ENCODE peak calls at places on chromosomes 2 and 18, in ten cellular contexts. M is ovary, V is NB4, U is tibial nerve, A is Peyer's patch, F is uterus, O is H54, C is body of pancreas, P is K562, Q is IMR-90. E is an unnamed sample.

GRCh38 chr2:50492452-50492851 is 539.5 kb downstream of the NRXN1 start:
- DNase-seq in A (no peak), Q (peak; percentile 65), C (peak; percentile 49), O (peak; percentile 12), M (no peak), P (peak; percentile 58), V (peak; percentile 76), F (no peak), U (no peak), E (peak; percentile 6)

GRCh38 chr2:103788875-103789715 is 1027.3 kb downstream of the TMEM182 start:
- DNase-seq in A (no peak), P (no peak), Q (no peak), U (no peak), M (no peak), C (peak; percentile 59), F (no peak), O (peak; percentile 1), V (no peak), E (no peak)

GRCh38 chr2:195117036-195117435 is 540.0 kb upstream of the SLC39A10 start:
- DNase-seq in O (no peak), Q (no peak), V (no peak), P (no peak), U (no peak), C (no peak), M (no peak), F (no peak), A (no peak), E (no peak)

GRCh38 chr2:30367232-30368070 is 79.6 kb upstream of the LCLAT1 start:
- DNase-seq in Q (peak; percentile 86), V (no peak), U (no peak), C (no peak), M (no peak), O (no peak), F (no peak), A (no peak), P (no peak), E (no peak)

GRCh38 chr2:138846216-138846821 is 66.1 kb upstream of the NXPH2 start:
- DNase-seq in U (no peak), F (no peak), V (peak; percentile 54), C (no peak), O (peak; percentile 21), Q (peak; percentile 7), P (peak; percentile 31), M (no peak), A (no peak), E (peak; percentile 5)

GRCh38 chr18:65735166-65735565 is 15.6 kb upstream of the CDH7 start:
- DNase-seq in F (no peak), U (no peak), M (no peak), A (no peak), C (no peak), O (no peak), P (no peak), V (no peak), Q (no peak), E (no peak)

GRCh38 chr2:200297100-200297499 is 9.4 kb upstream of the SPATS2L start:
- DNase-seq in F (no peak), U (no peak), V (no peak), Q (no peak), M (no peak), C (no peak), P (no peak), O (no peak), A (no peak), E (no peak)

GRCh38 chr2:95728878-95729511 is 137.2 kb downstream of the TRIM43 start:
- DNase-seq in U (peak; percentile 19), V (peak; percentile 72), M (peak; percentile 71), A (no peak), C (peak; percentile 77), Q (peak; percentile 89), P (peak; percentile 58), F (peak; percentile 73), O (peak; percentile 56), E (peak; percentile 16)

GRCh38 chr2:60603533-60604190 is 50.2 kb upstream of the BCL11A start:
- DNase-seq in P (no peak), M (no peak), C (no peak), Q (no peak), F (no peak), A (no peak), O (no peak), V (no peak), U (no peak), E (no peak)

GRCh38 chr2:31335921-31336570 is 78.5 kb downstream of the XDH start:
- DNase-seq in C (no peak), U (no peak), Q (peak; percentile 86), M (no peak), V (no peak), F (no peak), P (no peak), A (no peak), O (no peak), E (no peak)

GRCh38 chr2:188746727-188747126 is 227.4 kb upstream of the COL3A1 start:
- DNase-seq in V (no peak), P (no peak), F (no peak), C (no peak), Q (peak; percentile 52), A (no peak), M (no peak), U (no peak), O (no peak), E (no peak)

GRCh38 chr2:232999354-232999753 is 13.7 kb downstream of the NGEF start:
- DNase-seq in U (no peak), O (no peak), V (peak; percentile 18), Q (no peak), P (no peak), M (no peak), F (no peak), A (no peak), C (no peak), E (no peak)

GRCh38 chr2:64277101-64277849 is 133.1 kb upstream of the PELI1 start:
- DNase-seq in C (peak; percentile 19), M (no peak), V (peak; percentile 48), O (no peak), F (no peak), A (no peak), Q (no peak), P (no peak), U (no peak), E (no peak)

GRCh38 chr2:171513719-171514160 is 8.5 kb upstream of the CYBRD1 start:
- DNase-seq in V (peak; percentile 41), P (peak; percentile 86), C (no peak), A (no peak), U (no peak), M (no peak), O (no peak), F (no peak), Q (no peak), E (no peak)

GRCh38 chr2:60530228-60530627 is 23.2 kb downstream of the BCL11A start:
- DNase-seq in P (no peak), O (no peak), M (no peak), Q (no peak), A (peak; percentile 74), V (no peak), C (peak; percentile 87), U (no peak), F (no peak), E (no peak)

GRCh38 chr2:127003028-127003800 is 103.7 kb downstream of the BIN1 start:
- DNase-seq in O (no peak), U (no peak), P (peak; percentile 72), V (no peak), C (no peak), M (no peak), Q (no peak), A (no peak), F (no peak), E (no peak)

GRCh38 chr2:110206056-110206455 is 1.2 kb upstream of the NPHP1 start:
- DNase-seq in F (no peak), U (no peak), V (peak; percentile 16), M (no peak), Q (peak; percentile 34), A (no peak), P (peak; percentile 59), C (no peak), O (no peak), E (no peak)

GRCh38 chr2:110204408-110205385 is at the start of gene NPHP1:
- DNase-seq in P (peak; percentile 90), U (peak; percentile 73), V (peak; percentile 82), M (peak; percentile 93), F (peak; percentile 84), C (peak; percentile 90), A (peak; percentile 91), Q (peak; percentile 75), O (peak; percentile 89), E (peak; percentile 87)
- TF ChIP-seq POLR2A in P (peak; percentile 78), U (no peak), V (peak; percentile 39), M (peak; percentile 42), F (peak; percentile 35), C (peak; percentile 64), A (peak; percentile 47), Q (peak; percentile 49), O (peak; percentile 50), E (peak; percentile 73)

GRCh38 chr2:130336877-130337734 is 5.6 kb upstream of the IMP4 start:
- DNase-seq in A (peak; percentile 93), V (no peak), Q (peak; percentile 77), M (peak; percentile 80), U (peak; percentile 47), P (peak; percentile 86), O (no peak), F (peak; percentile 67), C (peak; percentile 95), E (no peak)
- TF ChIP-seq POLR2A in A (peak; percentile 24), V (no peak), Q (peak; percentile 97), M (no peak), U (no peak), P (peak; percentile 93), O (peak; percentile 54), F (no peak), C (peak; percentile 52), E (no peak)

DNA sequence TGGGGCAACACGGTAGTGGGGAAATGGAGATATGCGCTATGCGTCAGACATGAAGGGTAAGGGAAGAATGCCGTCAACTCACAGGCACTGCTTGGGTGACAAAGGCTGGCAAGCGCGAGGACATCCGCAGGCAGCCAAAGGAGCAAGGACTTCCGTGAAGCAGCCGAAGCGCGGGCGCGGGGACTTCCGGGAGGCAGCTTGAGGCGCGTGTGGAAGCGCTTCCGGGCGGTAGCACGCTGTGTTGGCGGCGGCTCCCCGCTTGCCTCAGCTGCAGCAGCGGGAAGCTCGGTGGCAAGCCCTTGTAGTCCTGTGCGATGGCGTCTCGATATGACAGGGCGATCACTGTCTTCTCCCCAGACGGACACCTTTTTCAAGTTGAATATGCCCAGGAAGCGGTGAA is at the start of gene PSMA8:
- DNase-seq in U (no peak), V (no peak), C (peak; percentile 18), P (no peak), M (peak; percentile 39), Q (no peak), O (no peak), A (no peak), F (no peak), E (peak; percentile 22)
- TF ChIP-seq POLR2A in U (no peak), V (no peak), C (no peak), P (no peak), M (no peak), Q (no peak), O (no peak), A (no peak), F (no peak), E (peak; percentile 92)

DNA sequence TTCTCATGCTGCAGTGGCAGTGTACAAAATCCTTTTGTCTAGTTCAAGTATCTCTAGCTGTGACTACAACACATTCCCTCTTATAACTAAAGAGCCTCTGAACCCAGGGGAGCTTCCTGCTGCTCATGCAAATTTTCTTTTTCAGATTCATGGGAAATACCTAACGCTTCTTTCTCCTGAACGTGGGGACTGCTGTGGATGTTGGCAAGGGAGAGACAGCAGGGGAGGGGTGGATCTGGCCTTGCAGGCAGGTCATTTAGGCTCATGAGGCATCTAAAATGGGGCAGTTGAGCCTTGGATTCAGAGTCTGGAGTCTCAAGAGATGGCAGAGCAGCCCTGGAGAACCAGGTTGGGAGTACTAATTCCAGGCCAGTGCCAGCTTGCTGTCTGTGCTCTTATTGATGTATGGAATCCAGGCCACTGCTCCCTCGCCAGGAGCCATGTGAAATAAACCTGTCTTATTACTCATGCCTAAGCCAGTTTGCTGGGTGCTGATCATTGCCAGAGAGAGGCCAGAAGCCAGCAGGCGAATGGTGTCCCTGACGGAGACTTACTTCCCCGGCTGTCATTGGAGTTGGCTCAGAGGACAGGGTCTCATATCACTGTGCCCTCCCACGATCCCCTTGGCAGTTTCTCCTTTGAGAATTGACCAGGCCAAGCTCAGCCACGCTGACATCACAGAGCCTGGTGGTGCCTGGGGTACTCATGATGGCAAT is 29.2 kb upstream of the TNP1 start:
- DNase-seq in Q (no peak), O (no peak), P (no peak), A (no peak), U (no peak), C (no peak), V (no peak), F (no peak), M (no peak), E (no peak)
- TF ChIP-seq POLR2A in Q (no peak), O (no peak), P (no peak), A (no peak), U (no peak), C (no peak), V (no peak), F (no peak), M (no peak), E (no peak)

E was measured in GM12892.